ENCODE peak calls at places on chromosomes 16 and 17, in seven cellular contexts. Q is iPS-NIHi11, O is neuronal stem cell, Y is caudate nucleus, K is progenitor cell of endocrine pancreas, V is EL, M is sciatic nerve. I is an unnamed sample.

GRCh38 chr17:61755078-61755477 is 108.2 kb downstream of the BRIP1 start:
- DNase-seq in Q (no peak), O (no peak), Y (no peak), K (no peak), V (no peak), M (no peak), I (no peak)

GRCh38 chr17:65809366-65809765 is 247.9 kb upstream of the AXIN2 start:
- DNase-seq in Q (no peak), O (no peak), Y (no peak), K (no peak), V (no peak), M (no peak), I (no peak)

GRCh38 chr16:8094696-8095095 is 495.6 kb downstream of the TMEM114 start:
- DNase-seq in Q (no peak), O (no peak), Y (no peak), K (no peak), V (no peak), M (no peak), I (no peak)

GRCh38 chr16:67860589-67861398 is 12.1 kb upstream of the EDC4 start:
- DNase-seq in Q (no peak), O (no peak), Y (no peak), K (no peak), V (peak), M (no peak), I (no peak)

GRCh38 chr16:57084257-57084770 is 8.1 kb upstream of the CPNE2 start:
- DNase-seq in Q (peak), O (peak), Y (peak), K (peak), V (peak), M (peak), I (peak)

GRCh38 chr17:19017804-19018599 is 13.4 kb upstream of the FAM83G start:
- DNase-seq in Q (no peak), O (no peak), Y (no peak), K (no peak), V (no peak), M (no peak), I (no peak)

GRCh38 chr16:22189473-22190168 is 16.5 kb upstream of the EEF2K start:
- DNase-seq in Q (no peak), O (no peak), Y (no peak), K (no peak), V (peak), M (peak), I (peak)

GRCh38 chr17:8965394-8966168 is at the start of gene PIK3R5:
- DNase-seq in Q (peak), O (peak), Y (no peak), K (peak), V (no peak), M (peak), I (no peak)

GRCh38 chr17:48429638-48430586 is at the start of gene SKAP1:
- DNase-seq in Q (peak), O (no peak), Y (no peak), K (no peak), V (no peak), M (no peak), I (no peak)

GRCh38 chr16:27383511-27384243 is 18.3 kb upstream of the IL21R start:
- DNase-seq in Q (no peak), O (no peak), Y (no peak), K (no peak), V (no peak), M (no peak), I (no peak)

GRCh38 chr16:50635505-50636392 is 45.4 kb downstream of the SNX20 start:
- DNase-seq in Q (peak), O (no peak), Y (no peak), K (no peak), V (no peak), M (no peak), I (no peak)

GRCh38 chr17:39461911-39462641 is 790 bp downstream of the CDK12 start:
- DNase-seq in Q (peak), O (no peak), Y (peak), K (no peak), V (no peak), M (no peak), I (peak)

GRCh38 chr16:88525663-88525990 is 44.6 kb upstream of the ZC3H18 start:
- DNase-seq in Q (no peak), O (no peak), Y (no peak), K (no peak), V (no peak), M (no peak), I (no peak)

GRCh38 chr17:30961213-30962188 is 9.3 kb upstream of the RNF135 start:
- DNase-seq in Q (peak), O (no peak), Y (no peak), K (no peak), V (no peak), M (no peak), I (no peak)

GRCh38 chr16:25747160-25747758 is 55.5 kb downstream of the HS3ST4 start:
- DNase-seq in Q (peak), O (peak), Y (no peak), K (peak), V (no peak), M (no peak), I (no peak)

GRCh38 chr16:27775254-27775653 is 225.3 kb downstream of the KATNIP start:
- DNase-seq in Q (no peak), O (no peak), Y (no peak), K (no peak), V (no peak), M (no peak), I (no peak)

GRCh38 chr16:47492428-47493357 is 31.6 kb downstream of the PHKB start:
- DNase-seq in Q (no peak), O (no peak), Y (no peak), K (no peak), V (no peak), M (peak), I (no peak)

GRCh38 chr16:67030221-67030962 is 1.4 kb downstream of the CBFB start:
- DNase-seq in Q (no peak), O (no peak), Y (no peak), K (no peak), V (no peak), M (peak), I (no peak)

GRCh38 chr17:49992191-49992932 is 2.7 kb downstream of the DLX3 start:
- DNase-seq in Q (no peak), O (no peak), Y (no peak), K (no peak), V (no peak), M (no peak), I (no peak)

GRCh38 chr17:63512388-63512787 is 10.8 kb upstream of the KCNH6 start:
- DNase-seq in Q (no peak), O (no peak), Y (no peak), K (no peak), V (no peak), M (no peak), I (no peak)

GRCh38 chr17:2262146-2262587 is 41.4 kb downstream of the SMG6 start:
- DNase-seq in Q (no peak), O (no peak), Y (no peak), K (no peak), V (peak), M (no peak), I (no peak)

GRCh38 chr17:17539591-17539990 is 43.4 kb upstream of the RASD1 start:
- DNase-seq in Q (no peak), O (no peak), Y (no peak), K (no peak), V (no peak), M (no peak), I (no peak)

GRCh38 chr17:29572691-29573557 is 4.4 kb downstream of the TP53I13 start:
- DNase-seq in Q (peak), O (peak), Y (peak), K (peak), V (peak), M (peak), I (peak)

GRCh38 chr17:76011951-76012350 is 11.3 kb downstream of the CDK3 start:
- DNase-seq in Q (no peak), O (no peak), Y (no peak), K (no peak), V (peak), M (peak), I (no peak)

GRCh38 chr17:57970706-57971105 is 15.5 kb upstream of the CUEDC1 start:
- DNase-seq in Q (no peak), O (no peak), Y (no peak), K (no peak), V (peak), M (no peak), I (peak)

GRCh38 chr16:66344533-66345145 is 21.9 kb upstream of the CDH5 start:
- DNase-seq in Q (no peak), O (no peak), Y (no peak), K (no peak), V (peak), M (no peak), I (peak)

GRCh38 chr16:50974438-50975036 is 176.5 kb downstream of the SALL1 start:
- DNase-seq in Q (no peak), O (no peak), Y (no peak), K (no peak), V (no peak), M (no peak), I (no peak)

GRCh38 chr17:17063546-17064122 is 21.4 kb downstream of the MPRIP start:
- DNase-seq in Q (no peak), O (no peak), Y (peak), K (no peak), V (peak), M (peak), I (no peak)

GRCh38 chr17:6099492-6099891 is 29.3 kb downstream of the WSCD1 start:
- DNase-seq in Q (peak), O (no peak), Y (no peak), K (no peak), V (no peak), M (no peak), I (no peak)

GRCh38 chr16:21608647-21609328 is 9.4 kb downstream of the METTL9 start:
- DNase-seq in Q (no peak), O (no peak), Y (no peak), K (no peak), V (no peak), M (no peak), I (no peak)

GRCh38 chr17:41009301-41009760 is 403 bp upstream of the KRTAP3-1 start:
- DNase-seq in Q (peak), O (peak), Y (no peak), K (no peak), V (no peak), M (no peak), I (no peak)

GRCh38 chr16:86355538-86355937 is 154.8 kb upstream of the FOXF1 start:
- DNase-seq in Q (no peak), O (no peak), Y (no peak), K (no peak), V (peak), M (no peak), I (no peak)

GRCh38 chr16:55433535-55433934 is 45.5 kb upstream of the MMP2 start:
- DNase-seq in Q (no peak), O (no peak), Y (no peak), K (no peak), V (no peak), M (no peak), I (no peak)

I was measured in endothelial cell of umbilical vein.